ENCODE peak calls at places on chromosomes 7 and 10, in four cellular contexts. D is fibroblast of the aortic adventitia, P is A549, V is tibial artery. H is an unnamed sample.

GRCh38 chr10:52706347-52707070 is 66.1 kb downstream of the MBL2 start:
- DNase-seq in D (no peak), P (no peak), V (no peak), H (peak; percentile 14)

GRCh38 chr7:149716007-149716931 is 57.1 kb downstream of the ZNF467 start:
- DNase-seq in D (peak; percentile 39), P (peak; percentile 41), V (no peak), H (no peak)

GRCh38 chr7:137547477-137547876 is 203.9 kb upstream of the PTN start:
- DNase-seq in D (no peak), P (no peak), V (no peak), H (no peak)

GRCh38 chr7:21086688-21087087 is 300.0 kb upstream of the SP8 start:
- DNase-seq in D (no peak), P (no peak), V (no peak), H (no peak)

GRCh38 chr7:7100432-7100849 is 81.9 kb upstream of the C1GALT1 start:
- DNase-seq in D (no peak), P (no peak), V (no peak), H (no peak)

GRCh38 chr10:18681366-18681765 is 22.1 kb downstream of the ARL5B start:
- DNase-seq in D (peak; percentile 87), P (no peak), V (no peak), H (peak; percentile 74)

GRCh38 chr7:3559178-3559765 is 258.2 kb downstream of the SDK1 start:
- DNase-seq in D (peak; percentile 80), P (peak; percentile 54), V (peak; percentile 23), H (peak; percentile 99)

GRCh38 chr7:138000081-138000701 is 1.7 kb downstream of the CREB3L2 start:
- DNase-seq in D (peak; percentile 95), P (peak; percentile 49), V (peak; percentile 51), H (peak; percentile 94)

GRCh38 chr7:15326044-15326644 is 235.7 kb downstream of the AGMO start:
- DNase-seq in D (peak; percentile 57), P (peak; percentile 31), V (no peak), H (peak; percentile 63)

GRCh38 chr10:114077815-114078219 is 34.2 kb downstream of the ADRB1 start:
- DNase-seq in D (no peak), P (peak; percentile 9), V (no peak), H (no peak)

GRCh38 chr10:19788075-19788686 is 28.1 kb upstream of the PLXDC2 start:
- DNase-seq in D (peak; percentile 74), P (peak; percentile 57), V (peak; percentile 47), H (peak; percentile 80)

GRCh38 chr7:30068117-30068516 is 39.9 kb downstream of the PLEKHA8 start:
- DNase-seq in D (peak; percentile 90), P (no peak), V (no peak), H (peak; percentile 79)

GRCh38 chr7:84161398-84161797 is 33.2 kb downstream of the SEMA3A start:
- DNase-seq in D (no peak), P (no peak), V (no peak), H (no peak)

GRCh38 chr10:45015590-45015989 is 14.9 kb downstream of the ZNF22 start:
- DNase-seq in D (no peak), P (no peak), V (no peak), H (no peak)

GRCh38 chr10:130357226-130357625 is 221.0 kb downstream of the GLRX3 start:
- DNase-seq in D (no peak), P (no peak), V (no peak), H (no peak)

GRCh38 chr7:79982151-79982770 is 152.4 kb upstream of the GNAI1 start:
- DNase-seq in D (peak; percentile 36), P (peak; percentile 5), V (no peak), H (peak; percentile 26)

GRCh38 chr7:123770378-123770777 is 21.6 kb upstream of the WASL start:
- DNase-seq in D (peak; percentile 69), P (peak; percentile 84), V (no peak), H (peak; percentile 74)

GRCh38 chr7:28701731-28702130 is 256.4 kb downstream of the TRIL start:
- DNase-seq in D (peak; percentile 63), P (no peak), V (no peak), H (no peak)

GRCh38 chr10:49614242-49615198 is 683 bp downstream of the CHAT start:
- DNase-seq in D (no peak), P (no peak), V (no peak), H (no peak)

GRCh38 chr10:52280051-52280450 is 34.0 kb upstream of the DKK1 start:
- DNase-seq in D (peak; percentile 51), P (no peak), V (no peak), H (peak; percentile 18)

GRCh38 chr10:48659790-48660189 is 24.9 kb upstream of the WDFY4 start:
- DNase-seq in D (peak; percentile 17), P (no peak), V (no peak), H (peak; percentile 21)

GRCh38 chr10:3931901-3932300 is 146.9 kb upstream of the KLF6 start:
- DNase-seq in D (no peak), P (no peak), V (no peak), H (no peak)

GRCh38 chr10:103968441-103969391 is 1.8 kb downstream of the SLK start:
- DNase-seq in D (peak; percentile 23), P (no peak), V (no peak), H (peak; percentile 25)

GRCh38 chr10:79385804-79386531 is 38.7 kb downstream of the PPIF start:
- DNase-seq in D (no peak), P (no peak), V (no peak), H (no peak)

GRCh38 chr7:65951837-65952578 is 30.0 kb downstream of the GUSB start:
- DNase-seq in D (peak; percentile 5), P (peak; percentile 45), V (no peak), H (peak; percentile 23)

GRCh38 chr10:11165591-11166543 is 148.2 kb downstream of the CELF2 start:
- DNase-seq in D (peak; percentile 42), P (no peak), V (peak; percentile 75), H (peak; percentile 19)

GRCh38 chr7:111107989-111108388 is 17.1 kb downstream of the LRRN3 start:
- DNase-seq in D (peak; percentile 8), P (no peak), V (no peak), H (no peak)

GRCh38 chr7:111108526-111108925 is 17.6 kb downstream of the LRRN3 start:
- DNase-seq in D (peak; percentile 58), P (no peak), V (no peak), H (peak; percentile 71)

GRCh38 chr7:111105269-111105668 is 14.3 kb downstream of the LRRN3 start:
- DNase-seq in D (no peak), P (no peak), V (no peak), H (no peak)

GRCh38 chr7:111104710-111105109 is 13.8 kb downstream of the LRRN3 start:
- DNase-seq in D (no peak), P (no peak), V (no peak), H (no peak)

GRCh38 chr7:111107576-111107975 is 16.6 kb downstream of the LRRN3 start:
- DNase-seq in D (peak; percentile 71), P (no peak), V (no peak), H (peak; percentile 71)
- H3K4me3 ChIP-seq in D (no peak overlapping the region), P (no peak overlapping the region), V (no peak overlapping the region), H (no peak overlapping the region)

DNA sequence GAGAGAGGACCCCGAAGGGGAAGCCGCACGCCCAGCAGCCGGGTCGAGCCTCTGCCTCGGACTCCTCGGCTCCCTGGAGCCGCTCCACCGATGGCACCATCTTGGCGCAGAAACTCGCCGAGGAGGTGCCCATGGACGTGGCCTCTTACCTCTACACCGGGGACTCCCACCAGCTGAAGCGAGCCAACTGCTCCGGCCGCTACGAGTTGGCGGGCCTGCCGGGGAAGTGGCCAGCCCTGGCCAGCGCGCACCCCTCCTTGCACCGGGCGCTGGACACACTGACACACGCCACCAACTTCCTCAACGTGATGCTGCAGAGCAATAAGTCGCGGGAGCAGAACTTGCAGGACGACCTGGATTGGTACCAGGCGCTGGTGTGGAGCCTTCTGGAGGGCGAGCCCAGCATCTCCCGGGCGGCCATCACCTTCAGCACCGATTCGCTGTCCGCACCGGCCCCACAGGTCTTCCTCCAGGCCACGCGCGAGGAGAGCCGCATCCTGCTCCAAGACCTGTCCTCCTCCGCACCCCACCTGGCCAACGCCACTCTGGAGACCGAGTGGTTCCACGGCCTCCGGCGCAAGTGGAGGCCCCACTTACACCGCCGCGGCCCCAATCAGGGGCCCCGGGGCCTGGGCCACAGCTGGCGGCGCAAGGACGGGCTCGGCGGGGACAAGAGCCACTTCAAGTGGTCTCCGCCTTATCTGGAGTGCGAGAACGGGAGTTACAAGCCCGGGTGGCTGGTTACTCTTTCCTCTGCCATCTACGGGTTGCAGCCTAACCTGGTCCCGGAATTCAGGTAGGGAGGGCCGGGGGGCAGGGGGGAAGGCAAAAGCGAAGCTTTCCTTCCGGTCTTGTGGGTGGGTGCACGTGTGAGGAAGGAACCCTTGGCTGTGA is 973 bp downstream of the GPR158 start:
- DNase-seq in D (no peak), P (no peak), V (no peak), H (peak; percentile 45)
- H3K4me3 ChIP-seq in D (no peak overlapping the region), P (peak overlapping the region; percentile 53), V (no peak overlapping the region), H (peak overlapping the region; percentile 68)

DNA sequence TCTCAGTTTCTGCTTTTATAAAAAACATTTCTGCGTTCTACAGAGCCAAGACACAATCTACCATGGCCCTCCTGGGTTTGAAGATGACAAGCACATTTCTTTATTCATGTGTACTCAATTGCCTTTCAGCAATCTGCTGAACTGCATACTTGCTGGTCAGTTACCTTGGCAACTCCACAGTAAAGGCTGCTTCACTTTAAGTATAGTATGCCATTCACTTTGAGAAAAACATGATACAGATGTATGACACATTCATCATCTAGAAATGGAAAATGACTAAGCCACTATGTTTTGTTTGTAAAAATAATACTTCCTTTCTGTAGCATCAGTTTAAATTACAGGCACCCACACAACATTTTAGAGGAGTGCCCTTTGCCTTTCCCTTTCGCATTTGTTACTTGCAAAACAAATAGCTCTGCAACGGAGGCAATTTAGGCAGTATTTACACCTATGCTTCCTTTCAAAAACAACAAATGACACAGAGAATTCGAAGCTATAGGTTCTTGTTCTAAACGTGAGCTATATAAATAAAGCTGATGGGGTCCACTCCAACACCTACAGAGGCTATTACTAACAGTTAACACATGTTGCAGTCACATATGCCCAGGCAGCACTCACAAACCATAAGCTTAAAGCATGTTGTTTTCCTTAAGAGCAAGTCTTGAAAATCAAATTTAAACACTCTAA is 23.5 kb downstream of the SGCE start:
- DNase-seq in D (peak; percentile 66), P (peak; percentile 21), V (no peak), H (peak; percentile 82)
- H3K4me3 ChIP-seq in D (no peak overlapping the region), P (no peak overlapping the region), V (no peak overlapping the region), H (no peak overlapping the region)

DNA sequence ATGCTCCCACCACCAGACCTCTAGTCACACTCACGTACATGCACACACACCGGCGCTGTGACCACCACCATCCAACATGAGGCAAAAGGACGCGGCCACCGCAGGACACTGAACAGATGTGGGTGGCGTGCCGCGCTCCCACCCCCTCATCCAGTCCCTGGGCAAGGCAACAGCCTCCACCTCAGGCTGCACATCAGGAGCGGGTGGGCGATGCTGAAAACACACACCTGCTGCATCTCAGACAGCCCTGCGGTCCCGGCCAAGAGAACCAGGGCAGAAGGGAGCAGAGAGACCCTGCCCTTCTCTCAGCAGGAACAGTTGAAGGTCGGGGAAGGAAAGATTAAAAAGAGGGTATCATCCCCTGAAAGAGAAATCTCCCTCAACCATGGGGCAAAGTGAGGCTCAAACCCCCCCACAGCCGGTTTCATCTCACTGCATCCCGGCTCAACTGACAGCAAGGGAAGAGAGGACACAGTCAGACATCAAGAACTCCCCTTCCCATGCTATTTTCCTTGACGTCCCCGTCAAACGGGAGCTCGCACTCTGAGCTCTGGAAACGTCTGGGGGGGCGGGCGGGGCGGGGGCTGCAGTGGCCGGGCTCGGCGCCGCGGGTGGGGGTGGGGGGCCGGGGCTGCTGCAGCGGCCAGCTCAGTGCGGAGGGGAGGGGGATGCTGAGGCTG is 1.1 kb downstream of the CAMK2G start:
- DNase-seq in D (no peak), P (no peak), V (no peak), H (no peak)
- H3K4me3 ChIP-seq in D (peak overlapping the region; percentile 79), P (peak overlapping the region; percentile 90), V (peak overlapping the region; percentile 81), H (peak overlapping the region; percentile 63)

GRCh38 chr7:47636693-47637175 is 54.8 kb upstream of the TNS3 start:
- DNase-seq in D (no peak), P (no peak), V (no peak), H (no peak)
- H3K4me3 ChIP-seq in D (no peak overlapping the region), P (peak overlapping the region; percentile 40), V (no peak overlapping the region), H (no peak overlapping the region)